ENCODE peak calls at places on chromosome 1, in six cellular contexts. S, T, H, M, U and Y are unnamed samples.

GRCh38 chr1:31273619-31274018 is 23.0 kb downstream of the SNRNP40 start:
- DNase-seq in S (no peak), T (no peak), H (no peak), M (no peak), U (no peak), Y (no peak)

GRCh38 chr1:159921251-159921650 is 4.1 kb downstream of the TAGLN2 start:
- DNase-seq in S (no peak), T (no peak), H (peak), M (no peak), U (no peak), Y (no peak)

GRCh38 chr1:33281554-33282303 is 25.4 kb downstream of the ZNF362 start:
- DNase-seq in S (no peak), T (no peak), H (no peak), M (no peak), U (no peak), Y (no peak)

GRCh38 chr1:246597340-246597739 is 31.1 kb downstream of the CNST start:
- DNase-seq in S (peak), T (no peak), H (peak), M (no peak), U (no peak), Y (peak)

GRCh38 chr1:156579472-156579871 is at the start of gene TTC24:
- DNase-seq in S (no peak), T (no peak), H (no peak), M (no peak), U (no peak), Y (no peak)

GRCh38 chr1:1847061-1847460 is 43.8 kb downstream of the GNB1 start:
- DNase-seq in S (peak), T (no peak), H (no peak), M (no peak), U (peak), Y (peak)

GRCh38 chr1:64062529-64062928 is 140.9 kb upstream of the UBE2U start:
- DNase-seq in S (no peak), T (no peak), H (no peak), M (no peak), U (no peak), Y (no peak)

GRCh38 chr1:91070274-91070673 is 48.4 kb upstream of the ZNF644 start:
- DNase-seq in S (no peak), T (no peak), H (no peak), M (no peak), U (no peak), Y (no peak)

GRCh38 chr1:66752671-66753371 is 562 bp downstream of the DYNLT5 start:
- DNase-seq in S (no peak), T (no peak), H (no peak), M (no peak), U (no peak), Y (no peak)

GRCh38 chr1:109659997-109660755 is 4.3 kb downstream of the GSTM4 start:
- DNase-seq in S (peak), T (no peak), H (no peak), M (no peak), U (no peak), Y (no peak)

GRCh38 chr1:11794446-11795237 is 11.1 kb downstream of the MTHFR start:
- DNase-seq in S (no peak), T (no peak), H (peak), M (no peak), U (no peak), Y (no peak)

GRCh38 chr1:8155528-8156186 is 129.5 kb upstream of the ERRFI1 start:
- DNase-seq in S (no peak), T (no peak), H (peak), M (no peak), U (peak), Y (no peak)

GRCh38 chr1:200242379-200243041 is 167.3 kb downstream of the ZNF281 start:
- DNase-seq in S (peak), T (no peak), H (peak), M (no peak), U (no peak), Y (no peak)

GRCh38 chr1:197787056-197787455 is 11.8 kb upstream of the DENND1B start:
- DNase-seq in S (no peak), T (no peak), H (peak), M (no peak), U (no peak), Y (no peak)